ENCODE peak calls at places on chromosomes 1 and 21, in six cellular contexts. V, Q, K, G, H and A are unnamed samples.

GRCh38 chr1:58721247-58721820 is 21.5 kb upstream of the MYSM1 start:
- DNase-seq in V (no peak), Q (no peak), K (no peak), G (peak), H (no peak), A (no peak)

GRCh38 chr1:158717344-158717743 is 3.2 kb downstream of the OR6K3 start:
- DNase-seq in V (no peak), Q (no peak), K (no peak), G (peak), H (no peak), A (no peak)

GRCh38 chr1:27634166-27634981 is 611 bp downstream of the FGR start:
- DNase-seq in V (no peak), Q (peak), K (no peak), G (no peak), H (peak), A (peak)

GRCh38 chr21:34812510-34813265 is 143.9 kb downstream of the CLIC6 start:
- DNase-seq in V (no peak), Q (peak), K (peak), G (peak), H (no peak), A (no peak)

GRCh38 chr1:48114596-48115384 is 107.7 kb upstream of the SLC5A9 start:
- DNase-seq in V (no peak), Q (no peak), K (no peak), G (no peak), H (no peak), A (no peak)

GRCh38 chr1:84133479-84133878 is 10.6 kb upstream of the PRKACB start:
- DNase-seq in V (no peak), Q (no peak), K (no peak), G (no peak), H (no peak), A (no peak)

GRCh38 chr1:173477286-173478098 is at the start of gene PRDX6:
- DNase-seq in V (peak), Q (peak), K (peak), G (peak), H (no peak), A (no peak)

GRCh38 chr1:27570823-27571222 is 33.1 kb downstream of the AHDC1 start:
- DNase-seq in V (no peak), Q (no peak), K (no peak), G (no peak), H (peak), A (no peak)

GRCh38 chr1:46623733-46624695 is 7.4 kb upstream of the MOB3C start:
- DNase-seq in V (no peak), Q (peak), K (no peak), G (no peak), H (peak), A (no peak)

GRCh38 chr1:48007044-48007443 is 9.9 kb upstream of the TRABD2B start:
- DNase-seq in V (no peak), Q (peak), K (no peak), G (peak), H (no peak), A (peak)

GRCh38 chr1:180923024-180923841 is 10.5 kb downstream of the KIAA1614 start:
- DNase-seq in V (no peak), Q (peak), K (no peak), G (peak), H (peak), A (peak)

GRCh38 chr1:17441265-17441992 is 2.0 kb upstream of the RCC2 start:
- DNase-seq in V (no peak), Q (peak), K (no peak), G (peak), H (peak), A (no peak)

GRCh38 chr1:207903053-207903452 is 7.9 kb downstream of the CD34 start:
- DNase-seq in V (no peak), Q (no peak), K (no peak), G (no peak), H (no peak), A (no peak)

GRCh38 chr1:29280780-29281131 is 44.4 kb downstream of the PTPRU start:
- DNase-seq in V (no peak), Q (no peak), K (no peak), G (peak), H (no peak), A (no peak)

GRCh38 chr1:21239181-21239580 is 51.1 kb downstream of the ECE1 start:
- DNase-seq in V (no peak), Q (no peak), K (no peak), G (no peak), H (no peak), A (no peak)

GRCh38 chr1:65377496-65378268 is 42.8 kb upstream of the LEPR start:
- DNase-seq in V (no peak), Q (no peak), K (no peak), G (no peak), H (no peak), A (no peak)

GRCh38 chr1:111476761-111477309 is 3.1 kb downstream of the C1orf162 start:
- DNase-seq in V (no peak), Q (no peak), K (no peak), G (no peak), H (no peak), A (no peak)

GRCh38 chr1:30964706-30965105 is 56.1 kb upstream of the SDC3 start:
- DNase-seq in V (no peak), Q (no peak), K (no peak), G (no peak), H (no peak), A (peak)

GRCh38 chr1:233343262-233343661 is 15.7 kb downstream of the MAP3K21 start:
- DNase-seq in V (no peak), Q (no peak), K (no peak), G (no peak), H (no peak), A (no peak)

GRCh38 chr1:201639826-201640225 is 100.9 kb downstream of the NAV1 start:
- DNase-seq in V (no peak), Q (peak), K (no peak), G (no peak), H (no peak), A (no peak)

GRCh38 chr1:36151133-36151844 is 2.0 kb upstream of the TRAPPC3 start:
- DNase-seq in V (no peak), Q (no peak), K (no peak), G (no peak), H (no peak), A (no peak)

GRCh38 chr1:36149973-36150295 is 648 bp upstream of the TRAPPC3 start:
- DNase-seq in V (no peak), Q (no peak), K (no peak), G (no peak), H (no peak), A (no peak)

GRCh38 chr1:36150296-36151132 is 1.2 kb upstream of the TRAPPC3 start:
- DNase-seq in V (peak), Q (peak), K (peak), G (peak), H (peak), A (peak)

GRCh38 chr1:36153476-36153875 is 2.5 kb upstream of the MAP7D1 start:
- DNase-seq in V (no peak), Q (no peak), K (no peak), G (no peak), H (no peak), A (no peak)

GRCh38 chr1:36151845-36152203 is 2.5 kb upstream of the TRAPPC3 start:
- DNase-seq in V (no peak), Q (no peak), K (no peak), G (no peak), H (no peak), A (no peak)
- H3K4me3 ChIP-seq in V (no peak), Q (no peak), K (no peak), G (no peak), H (no peak), A (no peak)

GRCh38 chr1:70220015-70220414 is 1.2 kb upstream of the SRSF11 start:
- DNase-seq in V (no peak), Q (no peak), K (no peak), G (no peak), H (no peak), A (no peak)

GRCh38 chr1:70220517-70221240 is 501 bp upstream of the SRSF11 start:
- DNase-seq in V (no peak), Q (no peak), K (no peak), G (no peak), H (no peak), A (no peak)

GRCh38 chr1:70221241-70222077 is at the start of gene SRSF11:
- DNase-seq in V (peak), Q (peak), K (peak), G (peak), H (peak), A (peak)

GRCh38 chr1:70224954-70225353 is 3.8 kb downstream of the SRSF11 start:
- DNase-seq in V (no peak), Q (no peak), K (no peak), G (no peak), H (no peak), A (no peak)

GRCh38 chr1:70222716-70223235 is 1.6 kb downstream of the SRSF11 start:
- DNase-seq in V (no peak), Q (peak), K (no peak), G (no peak), H (no peak), A (no peak)
- H3K4me3 ChIP-seq in V (no peak), Q (no peak), K (peak), G (peak), H (peak), A (peak)

GRCh38 chr1:19814681-19815503 is at the start of gene RNF186:
- DNase-seq in V (no peak), Q (no peak), K (no peak), G (no peak), H (no peak), A (no peak)
- H3K4me3 ChIP-seq in V (no peak), Q (no peak), K (no peak), G (no peak), H (no peak), A (no peak)

DNA sequence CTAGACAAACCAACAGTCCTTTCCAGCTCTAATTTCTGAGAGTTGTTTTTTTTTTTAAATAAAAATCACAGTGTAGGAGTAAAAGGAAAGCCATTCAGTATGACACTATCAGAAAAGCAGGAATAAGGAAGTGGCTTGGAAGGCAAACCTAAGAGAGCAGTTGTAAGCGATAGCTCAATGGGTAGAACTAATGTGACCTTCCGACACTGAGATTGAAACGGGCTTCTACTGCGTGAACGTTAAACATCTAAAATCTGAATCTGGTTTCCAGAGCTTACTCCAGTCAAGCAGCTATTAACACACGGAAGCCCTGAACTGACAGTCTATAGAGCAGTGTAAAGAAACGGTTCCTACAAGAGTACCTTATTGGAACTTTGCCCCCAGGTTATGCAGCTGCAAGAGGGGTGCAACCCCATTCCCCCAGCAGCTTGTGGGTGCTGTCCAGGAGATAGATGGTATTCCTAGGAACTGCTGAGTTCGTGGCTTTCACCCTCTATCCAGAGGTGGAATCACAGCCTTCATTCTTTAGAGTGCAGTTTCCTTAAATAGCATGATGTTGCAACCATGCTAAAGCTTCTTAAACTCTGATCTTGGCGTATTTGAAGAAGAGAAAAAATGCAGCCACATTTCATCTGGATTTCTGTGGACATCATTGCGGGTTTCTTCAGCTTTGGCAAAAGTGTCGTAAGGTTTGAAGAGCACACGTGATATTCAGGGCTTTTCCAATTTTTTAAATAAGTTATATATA is 3.3 kb upstream of the IRF2BP2 start:
- DNase-seq in V (no peak), Q (peak), K (no peak), G (peak), H (no peak), A (no peak)
- H3K4me3 ChIP-seq in V (no peak), Q (no peak), K (peak), G (peak), H (no peak), A (peak)

GRCh38 chr1:44620072-44620471 is 54.2 kb downstream of the TMEM53 start:
- DNase-seq in V (no peak), Q (no peak), K (no peak), G (no peak), H (no peak), A (no peak)

GRCh38 chr1:44616284-44616990 is 57.8 kb downstream of the TMEM53 start:
- DNase-seq in V (no peak), Q (no peak), K (no peak), G (peak), H (no peak), A (no peak)

GRCh38 chr1:44617703-44618029 is 56.6 kb downstream of the TMEM53 start:
- DNase-seq in V (no peak), Q (no peak), K (no peak), G (no peak), H (no peak), A (no peak)

GRCh38 chr1:44619261-44619900 is 54.9 kb downstream of the TMEM53 start:
- DNase-seq in V (no peak), Q (no peak), K (no peak), G (peak), H (no peak), A (no peak)

GRCh38 chr1:44616991-44617702 is 57.1 kb downstream of the TMEM53 start:
- DNase-seq in V (no peak), Q (peak), K (no peak), G (peak), H (peak), A (no peak)
- H3K4me3 ChIP-seq in V (no peak), Q (peak), K (peak), G (peak), H (peak), A (no peak)

GRCh38 chr1:228037401-228038386 is 30.9 kb downstream of the WNT3A start:
- DNase-seq in V (peak), Q (peak), K (no peak), G (peak), H (peak), A (no peak)

GRCh38 chr1:228039986-228040385 is 33.2 kb downstream of the WNT3A start:
- DNase-seq in V (peak), Q (no peak), K (no peak), G (no peak), H (no peak), A (no peak)

GRCh38 chr1:228039006-228039481 is 32.2 kb downstream of the WNT3A start:
- DNase-seq in V (peak), Q (no peak), K (no peak), G (no peak), H (no peak), A (no peak)

GRCh38 chr1:228039504-228039903 is 32.7 kb downstream of the WNT3A start:
- DNase-seq in V (peak), Q (no peak), K (no peak), G (no peak), H (no peak), A (no peak)

GRCh38 chr1:228038387-228039005 is 31.7 kb downstream of the WNT3A start:
- DNase-seq in V (peak), Q (no peak), K (no peak), G (no peak), H (no peak), A (no peak)
- H3K4me3 ChIP-seq in V (no peak), Q (no peak), K (no peak), G (no peak), H (peak), A (no peak)

DNA sequence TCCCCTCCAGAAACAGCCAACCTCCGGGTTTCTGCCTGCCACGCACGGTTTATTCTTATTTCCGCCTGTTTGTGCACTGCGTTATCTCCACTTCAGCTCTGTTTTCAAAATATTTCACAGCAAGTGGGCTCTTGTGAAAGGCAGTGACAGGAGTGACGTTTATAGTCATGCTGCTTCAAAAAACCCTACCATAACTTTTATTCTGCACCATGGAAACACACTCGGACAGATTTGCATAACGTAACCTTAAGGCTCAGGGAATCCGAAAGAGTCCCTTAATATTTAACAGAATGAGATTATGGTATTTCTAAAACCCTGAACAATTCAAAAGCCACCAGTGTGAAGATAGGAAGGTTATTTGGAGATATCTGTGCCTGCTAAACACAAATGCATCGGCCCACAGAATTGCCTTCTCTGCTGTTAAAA is 782 bp upstream of the SDE2 start:
- DNase-seq in V (no peak), Q (peak), K (no peak), G (no peak), H (no peak), A (no peak)
- H3K4me3 ChIP-seq in V (peak), Q (peak), K (peak), G (peak), H (peak), A (peak)

GRCh38 chr1:205318231-205318991 is 3.1 kb downstream of the NUAK2 start:
- DNase-seq in V (no peak), Q (no peak), K (no peak), G (peak), H (peak), A (no peak)

GRCh38 chr1:205313681-205314308 is 7.8 kb downstream of the NUAK2 start:
- DNase-seq in V (peak), Q (peak), K (peak), G (peak), H (peak), A (no peak)

GRCh38 chr1:205314986-205315618 is 6.4 kb downstream of the NUAK2 start:
- DNase-seq in V (no peak), Q (no peak), K (no peak), G (no peak), H (no peak), A (no peak)

GRCh38 chr1:205317311-205317917 is 4.1 kb downstream of the NUAK2 start:
- DNase-seq in V (peak), Q (no peak), K (no peak), G (no peak), H (no peak), A (peak)

DNA sequence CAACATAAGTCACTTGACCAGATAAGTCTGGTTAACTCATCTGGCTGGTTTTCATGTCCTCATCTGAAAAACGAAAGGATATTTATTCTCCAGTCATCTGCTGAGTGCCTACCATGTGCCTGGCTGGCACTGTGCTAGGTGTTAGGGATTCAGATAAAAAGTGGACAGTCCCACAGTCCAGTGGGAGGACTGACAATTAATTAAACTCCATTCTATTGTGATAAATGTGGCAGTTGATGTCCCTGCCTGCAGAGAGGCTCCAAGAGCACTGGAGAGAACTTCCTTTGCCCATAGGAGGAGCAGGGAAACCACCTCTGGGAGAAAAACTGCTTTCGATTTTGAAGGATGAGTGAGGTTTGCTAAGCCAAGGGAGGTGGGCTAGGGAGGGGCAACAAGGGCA is 5.4 kb downstream of the NUAK2 start:
- DNase-seq in V (no peak), Q (no peak), K (no peak), G (no peak), H (no peak), A (no peak)
- H3K4me3 ChIP-seq in V (no peak), Q (no peak), K (no peak), G (no peak), H (peak), A (no peak)

DNA sequence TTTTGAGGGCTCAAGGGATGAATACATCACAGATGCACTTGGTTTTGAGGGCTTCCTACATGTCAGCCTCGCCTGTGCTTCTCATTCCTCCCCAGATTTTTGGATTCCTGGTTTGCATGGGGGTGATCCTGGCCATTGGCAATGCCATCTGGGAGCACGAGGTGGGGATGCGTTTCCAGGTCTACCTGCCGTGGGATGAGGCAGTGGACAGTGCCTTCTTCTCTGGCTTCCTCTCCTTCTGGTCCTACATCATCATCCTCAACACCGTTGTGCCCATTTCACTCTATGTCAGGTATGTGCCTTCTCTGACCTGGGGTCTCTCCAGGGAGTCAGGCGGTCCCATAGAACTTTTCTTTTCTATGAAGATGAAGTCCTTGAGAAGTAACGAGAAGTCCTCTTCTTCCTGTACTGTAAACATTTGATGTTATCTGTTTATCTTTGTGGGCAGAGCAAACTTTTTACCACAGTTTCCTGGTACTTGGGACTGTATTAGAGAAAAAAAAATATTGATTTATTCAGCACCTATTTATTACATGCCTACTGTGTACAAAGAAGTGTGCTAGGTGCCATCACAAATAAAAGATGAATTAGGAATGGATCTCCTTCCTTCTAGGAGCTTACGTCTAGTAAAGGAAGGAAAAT is 12.0 kb downstream of the ATP8B2 start:
- DNase-seq in V (no peak), Q (no peak), K (no peak), G (no peak), H (no peak), A (no peak)
- H3K4me3 ChIP-seq in V (no peak), Q (no peak), K (no peak), G (no peak), H (no peak), A (no peak)